ENCODE peak calls at places on chromosomes 1 and 21, in ten cellular contexts. J is T-cell; D is NCI-H187 treated with DMSO at 0.1 percent for 48 hours; U is astrocyte of the spinal cord; B is stimulated activated naive CD4-positive, alpha-beta T cell; P is GM23338; V is prostate gland; Y is putamen; A is fibroblast of pulmonary artery; T is frontal cortex. S is an unnamed sample.

GRCh38 chr1:59779949-59780348 is 34.8 kb upstream of the HOOK1 start:
- DNase-seq in Y (no peak), J (no peak), D (no peak), P (peak), B (no peak), A (no peak), U (no peak), T (no peak), V (no peak), S (no peak)

GRCh38 chr1:223726380-223727001 is 14.2 kb downstream of the CAPN2 start:
- DNase-seq in P (peak), V (no peak), A (peak), T (no peak), J (peak), B (no peak), Y (no peak), U (peak), D (no peak), S (peak)

GRCh38 chr1:94528271-94528670 is 13.3 kb downstream of the F3 start:
- DNase-seq in T (no peak), D (no peak), Y (peak), V (no peak), A (no peak), U (peak), J (no peak), B (no peak), P (peak), S (no peak)

GRCh38 chr1:109762821-109763645 is 690 bp downstream of the EPS8L3 start:
- DNase-seq in J (no peak), A (peak), T (no peak), V (no peak), B (no peak), D (no peak), P (no peak), Y (no peak), U (peak), S (no peak)

GRCh38 chr1:6580119-6580587 is 359 bp downstream of the ZBTB48 start:
- DNase-seq in Y (no peak), A (no peak), D (no peak), J (no peak), V (no peak), U (no peak), B (no peak), P (no peak), T (no peak), S (no peak)

GRCh38 chr1:181391297-181391905 is 91.9 kb upstream of the CACNA1E start:
- DNase-seq in U (no peak), D (no peak), T (no peak), J (no peak), A (no peak), P (peak), B (no peak), V (no peak), Y (no peak), S (no peak)

GRCh38 chr1:231584117-231584516 is 42.5 kb upstream of the DISC1 start:
- DNase-seq in Y (peak), B (no peak), P (no peak), U (peak), T (peak), J (no peak), A (peak), V (no peak), D (no peak), S (no peak)

GRCh38 chr1:16393255-16394177 is 26.5 kb downstream of the SZRD1 start:
- DNase-seq in U (no peak), P (no peak), B (no peak), J (no peak), A (no peak), V (no peak), T (no peak), D (no peak), Y (peak), S (no peak)

GRCh38 chr1:3910769-3911520 is 10.9 kb upstream of the C1orf174 start:
- DNase-seq in J (peak), Y (peak), D (no peak), V (peak), A (peak), P (peak), B (peak), T (peak), U (peak), S (peak)

GRCh38 chr1:245516178-245516829 is 361.5 kb downstream of the KIF26B start:
- DNase-seq in J (no peak), V (no peak), B (no peak), D (no peak), U (peak), Y (no peak), T (no peak), A (peak), P (peak), S (no peak)

GRCh38 chr1:41152622-41153044 is 89.5 kb downstream of the SCMH1 start:
- DNase-seq in B (no peak), Y (no peak), T (no peak), D (no peak), U (peak), V (no peak), A (peak), J (no peak), P (no peak), S (no peak)

GRCh38 chr1:168112673-168113305 is 23.9 kb downstream of the GPR161 start:
- DNase-seq in B (no peak), P (no peak), D (peak), J (no peak), U (peak), Y (no peak), V (peak), T (no peak), A (peak), S (peak)

GRCh38 chr1:145917595-145917994 is 922 bp downstream of the PEX11B start:
- DNase-seq in T (no peak), P (no peak), J (no peak), Y (no peak), V (no peak), U (no peak), B (no peak), A (no peak), D (no peak), S (no peak)

GRCh38 chr1:213684454-213684853 is 303.3 kb upstream of the PROX1 start:
- DNase-seq in P (no peak), J (no peak), B (no peak), D (no peak), U (no peak), A (no peak), V (no peak), T (no peak), Y (no peak), S (no peak)

GRCh38 chr1:110210604-110211502 is 739 bp downstream of the KCNC4 start:
- DNase-seq in P (peak), B (peak), T (peak), Y (no peak), J (peak), U (peak), D (no peak), A (no peak), V (peak), S (peak)

GRCh38 chr21:39109163-39109530 is 74.1 kb downstream of the PSMG1 start:
- DNase-seq in Y (no peak), P (no peak), B (no peak), T (no peak), V (no peak), D (no peak), A (no peak), U (no peak), J (no peak), S (no peak)

GRCh38 chr1:82778612-82779011 is 977.9 kb downstream of the ADGRL2 start:
- DNase-seq in Y (no peak), B (no peak), P (peak), J (no peak), V (no peak), T (no peak), U (peak), A (peak), D (no peak), S (no peak)